ENCODE peak calls at places on chromosomes 16 and 17, in five cellular contexts. J, N, S, X and O are unnamed samples.
A peak's percentile ranks its signal among the peaks of the same experiment; 100 is the strongest.

GRCh38 chr17:46771601-46772012 is 46.9 kb downstream of the WNT3 start:
- DNase-seq in S (peak; percentile 89), J (peak; percentile 54), N (no peak), X (no peak), O (no peak)

GRCh38 chr17:42194133-42194899 is at the start of gene GHDC:
- DNase-seq in N (no peak), J (peak; percentile 71), X (peak; percentile 80), S (peak; percentile 90), O (peak; percentile 53)

GRCh38 chr16:5054876-5055865 is 10.6 kb downstream of the C16orf89 start:
- DNase-seq in J (no peak), S (peak; percentile 5), N (no peak), X (no peak), O (no peak)

GRCh38 chr17:27247071-27247957 is 46.6 kb upstream of the WSB1 start:
- DNase-seq in X (peak; percentile 89), S (no peak), J (no peak), N (no peak), O (no peak)

GRCh38 chr16:8905168-8905762 is 23.1 kb downstream of the LITAFD start:
- DNase-seq in S (no peak), X (peak; percentile 59), N (no peak), J (no peak), O (no peak)

GRCh38 chr16:80899804-80900592 is 95.6 kb upstream of the CDYL2 start:
- DNase-seq in N (no peak), S (no peak), X (peak; percentile 52), J (no peak), O (no peak)

GRCh38 chr16:86784267-86784626 is 205.9 kb downstream of the FOXL1 start:
- DNase-seq in N (no peak), J (no peak), X (no peak), S (no peak), O (no peak)

GRCh38 chr17:488993-489757 is 136.6 kb upstream of the RPH3AL start:
- DNase-seq in J (peak; percentile 48), S (peak; percentile 6), X (peak; percentile 37), N (no peak), O (no peak)

DNA sequence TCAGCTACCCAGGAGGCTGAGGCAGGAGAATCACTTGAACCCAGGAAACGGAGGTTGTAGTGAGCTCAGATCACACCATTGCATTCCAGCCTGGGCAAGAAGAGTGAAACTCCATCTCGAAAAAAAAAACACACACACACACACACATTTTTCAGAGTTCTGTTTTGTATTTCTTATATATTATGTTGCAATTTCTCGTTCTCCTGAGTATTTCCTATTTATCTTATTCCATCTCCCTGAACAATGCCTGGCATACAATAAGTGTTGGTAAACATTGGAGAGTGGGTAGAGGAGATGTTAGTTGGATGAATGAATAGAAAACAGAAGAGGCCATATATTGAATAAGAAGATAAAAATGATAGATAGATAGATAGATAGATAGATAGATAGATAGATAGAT is 167.8 kb upstream of the CDH5 start:
- DNase-seq in J (no peak), N (no peak), S (no peak), X (no peak), O (no peak)
- TF ChIP-seq ATF2 in J (no peak), N (no peak), S (no peak), X (no peak), O (no peak)

GRCh38 chr17:44556114-44556853 is 1.0 kb upstream of the FZD2 start:
- DNase-seq in X (peak; percentile 15), N (peak; percentile 80), J (peak; percentile 83), S (peak; percentile 37), O (peak; percentile 30)

GRCh38 chr17:44557653-44558285 is 485 bp downstream of the FZD2 start:
- DNase-seq in N (no peak), S (no peak), J (peak; percentile 62), X (no peak), O (no peak)

GRCh38 chr17:44559288-44560249 is 2.3 kb downstream of the FZD2 start:
- DNase-seq in S (no peak), J (no peak), N (no peak), X (no peak), O (no peak)

GRCh38 chr17:44556854-44557606 is at the start of gene FZD2:
- DNase-seq in S (peak; percentile 95), J (peak; percentile 91), N (peak; percentile 93), X (peak; percentile 58), O (peak; percentile 64)

GRCh38 chr17:44558349-44559287 is 1.3 kb downstream of the FZD2 start:
- DNase-seq in S (no peak), N (no peak), X (no peak), J (peak; percentile 24), O (no peak)
- TF ChIP-seq ATF2 in S (no peak), N (no peak), X (no peak), J (peak; percentile 80), O (no peak)

GRCh38 chr17:66855204-66855603 is 20.3 kb downstream of the CACNG5 start:
- DNase-seq in J (peak; percentile 90), S (peak; percentile 74), N (peak; percentile 54), X (no peak), O (no peak)
- TF ChIP-seq ATF2 in J (no peak), S (no peak), N (no peak), X (no peak), O (no peak)

GRCh38 chr16:14300631-14301149 is 229.6 kb downstream of the MRTFB start:
- DNase-seq in N (no peak), J (peak; percentile 59), S (peak; percentile 52), X (peak; percentile 88), O (no peak)
- TF ChIP-seq ATF2 in N (no peak), J (no peak), S (no peak), X (peak; percentile 52), O (no peak)

DNA sequence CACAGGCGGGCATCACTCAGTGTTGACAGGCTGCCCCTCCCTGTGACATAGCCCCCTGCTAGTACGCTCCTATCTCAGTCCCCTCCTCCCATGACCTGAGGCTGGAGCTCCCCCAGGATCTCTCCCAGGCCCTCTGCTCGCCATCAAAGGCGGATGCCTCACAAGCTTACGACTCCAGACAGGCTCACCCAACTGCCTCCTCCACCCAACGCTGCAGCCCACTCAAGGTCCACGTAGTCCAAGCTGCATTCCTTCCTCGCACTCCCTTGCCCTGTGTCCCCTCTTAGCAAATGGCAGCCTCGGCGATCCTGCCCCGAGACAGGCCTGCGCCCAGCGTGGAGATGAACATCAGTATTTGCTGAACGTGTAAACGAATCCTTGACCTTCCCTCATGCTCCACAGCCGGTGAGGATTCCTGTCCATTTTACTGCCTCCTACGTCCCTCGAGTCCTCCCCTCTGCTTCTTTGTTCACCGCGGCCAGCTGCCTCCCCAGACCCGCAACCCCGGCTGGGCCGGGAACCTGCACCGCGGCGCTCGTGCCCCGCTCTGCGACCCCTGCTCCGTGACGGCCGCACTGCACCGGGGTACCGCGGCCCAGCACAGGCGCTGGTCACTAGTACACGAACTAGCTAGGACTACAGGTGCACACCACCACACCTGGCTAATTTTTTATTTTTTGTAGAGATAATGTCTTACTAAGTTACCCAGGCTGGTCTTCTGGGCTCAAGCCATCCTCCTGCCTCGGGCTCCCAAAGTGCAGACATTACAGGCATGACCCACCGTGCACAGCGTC is 838 bp upstream of the TMEM97 start:
- DNase-seq in X (no peak), N (no peak), J (peak; percentile 44), S (peak; percentile 61), O (no peak)
- TF ChIP-seq ATF2 in X (no peak), N (no peak), J (no peak), S (no peak), O (no peak)

GRCh38 chr16:71830359-71830758 is 15.4 kb upstream of the ATXN1L start:
- DNase-seq in N (no peak), X (no peak), S (no peak), J (no peak), O (no peak)

GRCh38 chr16:71826533-71827017 is 17.9 kb upstream of the AP1G1 start:
- DNase-seq in N (no peak), X (no peak), S (no peak), J (no peak), O (no peak)
- TF ChIP-seq ATF2 in N (no peak), X (no peak), S (no peak), J (no peak), O (no peak)

GRCh38 chr16:88063201-88063773 is 112.1 kb downstream of the BANP start:
- DNase-seq in J (no peak), X (no peak), S (no peak), N (no peak), O (no peak)
- TF ChIP-seq ATF2 in J (no peak), X (no peak), S (no peak), N (no peak), O (no peak)